ENCODE peak calls at places on chromosomes 13 and 19, in ten cellular contexts. Y is Peyer's patch, K is IMR-90, A is breast epithelium, U is tibial nerve, H is A549, P is right lobe of liver, Z is ovary, F is HCT116, W is transverse colon. M is an unnamed sample.
A peak's percentile ranks its signal among the peaks of the same experiment; 100 is the strongest.

GRCh38 chr19:37654118-37654517 is 1.1 kb downstream of the ZFP30 start:
- DNase-seq in Y (no peak), K (no peak), A (no peak), U (no peak), H (peak; percentile 15), P (no peak), Z (no peak), F (no peak), W (no peak), M (no peak)

GRCh38 chr13:29849731-29850212 is 645 bp downstream of the UBL3 start:
- DNase-seq in Y (peak; percentile 79), K (peak; percentile 71), A (peak; percentile 65), U (no peak), H (peak; percentile 32), P (peak; percentile 71), Z (peak; percentile 53), F (no peak), W (peak; percentile 69), M (peak; percentile 37)

GRCh38 chr19:46756544-46756888 is 10.3 kb upstream of the STRN4 start:
- DNase-seq in Y (no peak), K (no peak), A (no peak), U (no peak), H (no peak), P (no peak), Z (no peak), F (no peak), W (no peak), M (no peak)

GRCh38 chr13:45705936-45706335 is 3.8 kb downstream of the CBY2 start:
- DNase-seq in Y (no peak), K (no peak), A (no peak), U (no peak), H (no peak), P (no peak), Z (no peak), F (no peak), W (no peak), M (no peak)

GRCh38 chr19:7670150-7670784 is 1.4 kb downstream of the RETN start:
- DNase-seq in Y (no peak), K (no peak), A (no peak), U (no peak), H (no peak), P (no peak), Z (no peak), F (no peak), W (no peak), M (no peak)

GRCh38 chr19:39407644-39408391 is 1.2 kb downstream of the ZFP36 start:
- DNase-seq in Y (peak; percentile 93), K (no peak), A (peak; percentile 82), U (no peak), H (no peak), P (peak; percentile 68), Z (peak; percentile 43), F (no peak), W (peak; percentile 82), M (peak; percentile 22)

GRCh38 chr13:113425931-113426590 is 27.2 kb downstream of the ADPRHL1 start:
- DNase-seq in Y (no peak), K (no peak), A (no peak), U (no peak), H (no peak), P (no peak), Z (no peak), F (no peak), W (no peak), M (no peak)

GRCh38 chr19:6431891-6432290 is 1.7 kb downstream of the SLC25A41 start:
- DNase-seq in Y (no peak), K (no peak), A (no peak), U (no peak), H (no peak), P (no peak), Z (no peak), F (no peak), W (no peak), M (no peak)

GRCh38 chr13:24045456-24045996 is 115.0 kb upstream of the SPATA13 start:
- DNase-seq in Y (no peak), K (no peak), A (no peak), U (no peak), H (no peak), P (no peak), Z (no peak), F (no peak), W (no peak), M (no peak)

GRCh38 chr13:24042710-24043440 is 117.6 kb upstream of the SPATA13 start:
- DNase-seq in Y (no peak), K (peak; percentile 63), A (no peak), U (no peak), H (no peak), P (no peak), Z (no peak), F (no peak), W (no peak), M (no peak)

GRCh38 chr13:24041822-24042221 is 118.7 kb upstream of the SPATA13 start:
- DNase-seq in Y (no peak), K (no peak), A (no peak), U (no peak), H (no peak), P (no peak), Z (no peak), F (no peak), W (no peak), M (no peak)

GRCh38 chr13:24040835-24041234 is 119.7 kb upstream of the SPATA13 start:
- DNase-seq in Y (no peak), K (no peak), A (no peak), U (no peak), H (no peak), P (no peak), Z (no peak), F (no peak), W (no peak), M (no peak)

DNA sequence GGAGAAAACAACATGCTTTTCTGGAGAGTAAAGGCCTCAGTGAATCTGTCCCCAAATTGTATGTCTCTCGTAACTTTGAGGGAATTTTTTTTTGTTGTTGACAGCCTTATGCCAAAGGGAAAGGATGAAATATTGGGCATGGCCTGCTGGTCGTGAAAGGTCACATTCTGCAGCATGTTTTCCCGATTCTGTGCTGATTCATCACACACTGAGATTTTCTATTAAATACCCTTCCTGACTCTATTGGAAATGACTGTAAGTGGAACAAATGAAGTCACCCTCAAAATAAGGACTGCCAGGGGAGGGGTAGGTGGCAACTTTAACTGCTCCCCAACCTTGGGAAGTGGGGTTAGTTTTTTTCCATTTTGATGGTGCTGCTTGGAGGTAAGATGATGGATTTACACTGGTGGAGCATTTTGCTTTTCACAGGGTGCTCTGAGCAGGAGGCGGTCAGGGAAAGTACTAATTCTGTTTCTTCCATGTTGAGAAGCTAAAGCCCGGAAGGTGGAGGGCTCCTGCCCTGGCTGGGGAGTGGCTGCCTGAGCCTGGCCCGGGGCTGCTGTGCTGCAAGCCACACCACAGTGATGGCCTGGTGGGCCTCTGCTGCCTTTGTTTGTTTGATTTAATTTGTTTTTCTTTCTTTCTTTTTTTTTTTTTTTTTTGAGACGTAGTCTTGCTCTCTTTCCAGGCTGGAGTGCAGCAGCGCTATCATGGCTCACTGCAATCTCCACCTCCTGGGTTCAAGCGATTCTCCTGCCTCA is 116.8 kb upstream of the SPATA13 start:
- DNase-seq in Y (no peak), K (no peak), A (no peak), U (no peak), H (no peak), P (no peak), Z (no peak), F (no peak), W (no peak), M (no peak)
- H3K27ac ChIP-seq in Y (no peak overlapping the region), K (no peak overlapping the region), A (no peak overlapping the region), U (no peak overlapping the region), H (no peak overlapping the region), P (no peak overlapping the region), Z (no peak overlapping the region), F (no peak overlapping the region), W (no peak overlapping the region), M (no peak overlapping the region)

GRCh38 chr13:20943519-20944012 is 41.0 kb upstream of the XPO4 start:
- DNase-seq in Y (peak; percentile 92), K (peak; percentile 97), A (peak; percentile 81), U (peak; percentile 86), H (peak; percentile 68), P (peak; percentile 86), Z (peak; percentile 82), F (peak; percentile 76), W (peak; percentile 91), M (peak; percentile 83)

GRCh38 chr13:20945952-20946383 is 43.4 kb upstream of the XPO4 start:
- DNase-seq in Y (no peak), K (no peak), A (no peak), U (no peak), H (no peak), P (no peak), Z (no peak), F (no peak), W (peak; percentile 22), M (no peak)

GRCh38 chr13:20940083-20940482 is 37.5 kb upstream of the XPO4 start:
- DNase-seq in Y (no peak), K (peak; percentile 83), A (no peak), U (no peak), H (no peak), P (no peak), Z (no peak), F (no peak), W (no peak), M (no peak)

GRCh38 chr13:20939662-20940061 is 37.1 kb upstream of the XPO4 start:
- DNase-seq in Y (no peak), K (no peak), A (no peak), U (no peak), H (no peak), P (no peak), Z (no peak), F (no peak), W (no peak), M (peak; percentile 78)

GRCh38 chr13:20942938-20943518 is 40.5 kb upstream of the XPO4 start:
- DNase-seq in Y (no peak), K (no peak), A (no peak), U (no peak), H (no peak), P (no peak), Z (no peak), F (no peak), W (peak; percentile 10), M (no peak)
- H3K4me3 ChIP-seq in Y (peak overlapping the region; percentile 30), K (no peak overlapping the region), A (no peak overlapping the region), U (no peak overlapping the region), H (no peak overlapping the region), P (no peak overlapping the region), Z (no peak overlapping the region), F (no peak overlapping the region), W (peak overlapping the region; percentile 7), M (no peak overlapping the region)

GRCh38 chr19:583198-583967 is 6.3 kb upstream of the HCN2 start:
- DNase-seq in Y (no peak), K (no peak), A (no peak), U (no peak), H (no peak), P (no peak), Z (no peak), F (no peak), W (no peak), M (no peak)
- TF ChIP-seq POLR2A in Y (no peak), K (no peak), A (no peak), U (no peak), H (no peak), P (no peak), Z (no peak), F (no peak), W (no peak), M (no peak)

GRCh38 chr13:73428706-73429105 is 369.9 kb downstream of the KLF5 start:
- DNase-seq in Y (no peak), K (no peak), A (no peak), U (no peak), H (no peak), P (no peak), Z (no peak), F (no peak), W (no peak), M (no peak)

GRCh38 chr13:73428137-73428536 is 369.3 kb downstream of the KLF5 start:
- DNase-seq in Y (no peak), K (peak; percentile 76), A (no peak), U (no peak), H (peak; percentile 15), P (no peak), Z (no peak), F (peak; percentile 81), W (no peak), M (no peak)

GRCh38 chr13:73433893-73434292 is 375.1 kb downstream of the KLF5 start:
- DNase-seq in Y (no peak), K (no peak), A (no peak), U (no peak), H (no peak), P (no peak), Z (no peak), F (no peak), W (no peak), M (no peak)

DNA sequence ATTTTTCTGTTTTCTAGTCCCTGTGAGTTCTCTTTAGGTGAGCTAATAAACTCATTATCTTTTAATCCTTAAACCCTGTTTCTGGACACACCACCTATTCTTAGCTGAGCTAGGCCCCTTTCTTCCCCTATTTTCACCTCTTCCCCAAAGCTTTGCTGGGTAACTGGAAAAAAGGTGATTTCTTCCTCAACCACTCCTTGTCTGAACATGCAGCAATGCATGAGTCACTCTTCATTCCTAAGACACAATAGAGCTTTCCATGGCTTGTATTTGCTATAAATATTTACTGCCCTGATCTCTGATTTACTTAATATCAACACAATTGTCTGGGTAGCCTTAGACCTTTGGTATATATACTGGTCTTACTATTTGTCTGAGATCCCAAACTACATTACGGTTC is 370.9 kb downstream of the KLF5 start:
- DNase-seq in Y (no peak), K (peak; percentile 33), A (no peak), U (no peak), H (peak; percentile 30), P (no peak), Z (no peak), F (peak; percentile 52), W (no peak), M (no peak)
- H3K27ac ChIP-seq in Y (no peak overlapping the region), K (no peak overlapping the region), A (no peak overlapping the region), U (no peak overlapping the region), H (peak overlapping the region; percentile 87), P (no peak overlapping the region), Z (no peak overlapping the region), F (peak overlapping the region; percentile 55), W (no peak overlapping the region), M (no peak overlapping the region)